ENCODE peak calls at places on chromosomes 5 and 9, in six cellular contexts. Q, T, K, V, Z and U are unnamed samples.

GRCh38 chr5:114174131-114174530 is 187.7 kb upstream of the KCNN2 start:
- DNase-seq in Q (no peak), Z (no peak), V (no peak), K (no peak), T (no peak), U (no peak)

GRCh38 chr5:92496545-92496944 is 1084.5 kb downstream of the NR2F1-AS1 start:
- DNase-seq in K (no peak), V (no peak), Z (no peak), T (no peak), Q (no peak), U (no peak)

GRCh38 chr5:138832218-138832617 is 42.9 kb downstream of the LRRTM2 start:
- DNase-seq in T (no peak), K (no peak), Z (no peak), V (no peak), Q (no peak), U (no peak)

GRCh38 chr9:72132052-72132451 is 17.2 kb upstream of the GDA start:
- DNase-seq in T (no peak), V (no peak), Z (no peak), Q (no peak), K (peak), U (no peak)

GRCh38 chr5:38724301-38725030 is 121.3 kb upstream of the OSMR start:
- DNase-seq in Q (no peak), K (peak), Z (no peak), V (no peak), T (no peak), U (no peak)

GRCh38 chr5:140084466-140084865 is 29.4 kb upstream of the PURA start:
- DNase-seq in Z (no peak), V (no peak), T (no peak), K (no peak), Q (no peak), U (no peak)

GRCh38 chr9:120730661-120731514 is 16.6 kb upstream of the MEGF9 start:
- DNase-seq in T (no peak), V (no peak), Q (peak), Z (no peak), K (peak), U (no peak)

GRCh38 chr5:143695244-143695885 is 116.6 kb upstream of the HMHB1 start:
- DNase-seq in T (no peak), K (no peak), Z (no peak), Q (no peak), V (no peak), U (no peak)

GRCh38 chr9:70085241-70085640 is 41.6 kb downstream of the MAMDC2 start:
- DNase-seq in T (no peak), Z (no peak), K (peak), V (no peak), Q (no peak), U (no peak)

GRCh38 chr5:93257616-93258015 is 323.4 kb downstream of the NR2F1-AS1 start:
- DNase-seq in Z (no peak), T (no peak), V (no peak), K (peak), Q (no peak), U (no peak)

GRCh38 chr5:97208184-97208713 is 25.2 kb upstream of the RIOK2 start:
- DNase-seq in T (no peak), K (no peak), Z (no peak), V (no peak), Q (no peak), U (no peak)

GRCh38 chr9:36874921-36875320 is 159.1 kb downstream of the PAX5 start:
- DNase-seq in T (no peak), K (peak), Z (peak), Q (no peak), V (no peak), U (no peak)